ENCODE peak calls at places on chromosomes 13 and 19, in six cellular contexts. Y is fibroblast of the aortic adventitia, W is heart right ventricle, R is IMR-90, B is uterus, X is fibroblast of lung. Q is an unnamed sample.

GRCh38 chr13:29607465-29607864 is 12.0 kb upstream of the SLC7A1 start:
- DNase-seq in Y (peak; percentile 26), W (no peak), R (peak; percentile 27), B (no peak), X (peak; percentile 57), Q (no peak)

GRCh38 chr19:3983936-3984583 is 1.2 kb downstream of the EEF2 start:
- DNase-seq in Y (peak; percentile 47), W (no peak), R (peak; percentile 47), B (no peak), X (peak; percentile 36), Q (no peak)

GRCh38 chr13:56558698-56559320 is 581.9 kb upstream of the PRR20A start:
- DNase-seq in Y (no peak), W (no peak), R (no peak), B (no peak), X (no peak), Q (no peak)

GRCh38 chr13:85266771-85267170 is 532.4 kb downstream of the SLITRK6 start:
- DNase-seq in Y (no peak), W (no peak), R (no peak), B (no peak), X (no peak), Q (no peak)

GRCh38 chr13:34678154-34678553 is 263.9 kb upstream of the NBEA start:
- DNase-seq in Y (peak; percentile 2), W (no peak), R (no peak), B (no peak), X (peak; percentile 60), Q (no peak)

GRCh38 chr19:8558325-8558724 is 18.9 kb downstream of the MYO1F start:
- DNase-seq in Y (no peak), W (no peak), R (no peak), B (no peak), X (no peak), Q (no peak)

GRCh38 chr13:95714142-95714832 is 37.3 kb downstream of the DNAJC3 start:
- DNase-seq in Y (peak; percentile 62), W (no peak), R (peak; percentile 89), B (no peak), X (peak; percentile 83), Q (no peak)

GRCh38 chr13:46551410-46552301 is 1.3 kb upstream of the LRCH1 start:
- DNase-seq in Y (peak; percentile 78), W (peak; percentile 86), R (peak; percentile 75), B (peak; percentile 78), X (peak; percentile 72), Q (peak; percentile 56)

GRCh38 chr13:91652389-91652788 is 254.0 kb downstream of the GPC5 start:
- DNase-seq in Y (no peak), W (no peak), R (peak; percentile 28), B (no peak), X (no peak), Q (no peak)

GRCh38 chr19:39864118-39864517 is 17.9 kb upstream of the FBL start:
- DNase-seq in Y (no peak), W (no peak), R (no peak), B (no peak), X (no peak), Q (no peak)

GRCh38 chr13:114017028-114017630 is 43.3 kb upstream of the C13orf46 start:
- DNase-seq in Y (peak; percentile 50), W (peak; percentile 14), R (peak; percentile 42), B (no peak), X (peak; percentile 42), Q (no peak)

GRCh38 chr19:17794731-17795494 is at the start of gene B3GNT3:
- DNase-seq in Y (no peak), W (peak; percentile 34), R (no peak), B (no peak), X (no peak), Q (no peak)

GRCh38 chr19:22491746-22492145 is 69.6 kb upstream of the ZNF98 start:
- DNase-seq in Y (no peak), W (no peak), R (no peak), B (no peak), X (no peak), Q (no peak)

GRCh38 chr19:7196721-7197168 is 97.5 kb downstream of the INSR start:
- DNase-seq in Y (peak; percentile 61), W (no peak), R (no peak), B (no peak), X (no peak), Q (no peak)

GRCh38 chr13:85737952-85738351 is 61.3 kb downstream of the SLITRK6 start:
- DNase-seq in Y (no peak), W (no peak), R (no peak), B (no peak), X (no peak), Q (no peak)

GRCh38 chr19:45404557-45405434 is at the start of gene PPP1R13L:
- DNase-seq in Y (peak; percentile 63), W (peak; percentile 87), R (peak; percentile 56), B (peak; percentile 75), X (peak; percentile 82), Q (no peak)

GRCh38 chr13:48975101-48975925 is at the start of gene FNDC3A:
- DNase-seq in Y (peak; percentile 66), W (peak; percentile 83), R (peak; percentile 64), B (peak; percentile 75), X (peak; percentile 71), Q (peak; percentile 36)

GRCh38 chr13:113629814-113630213 is 28.2 kb downstream of the ATP4B start:
- DNase-seq in Y (no peak), W (peak; percentile 2), R (no peak), B (no peak), X (no peak), Q (no peak)

GRCh38 chr19:19571387-19571786 is 33.3 kb downstream of the CILP2 start:
- DNase-seq in Y (no peak), W (no peak), R (no peak), B (no peak), X (no peak), Q (no peak)

GRCh38 chr19:34241513-34242337 is 12.6 kb upstream of the GARRE1 start:
- DNase-seq in Y (no peak), W (no peak), R (no peak), B (no peak), X (no peak), Q (no peak)

GRCh38 chr19:17513801-17514200 is 2.4 kb downstream of the PGLS start:
- DNase-seq in Y (no peak), W (no peak), R (no peak), B (no peak), X (peak; percentile 65), Q (no peak)

GRCh38 chr13:97257800-97258799 is 36.0 kb downstream of the MBNL2 start:
- DNase-seq in Y (peak; percentile 92), W (peak; percentile 47), R (peak; percentile 90), B (peak; percentile 75), X (peak; percentile 96), Q (peak; percentile 54)

GRCh38 chr13:41308241-41308640 is 2.8 kb upstream of the NAA16 start:
- DNase-seq in Y (no peak), W (no peak), R (no peak), B (no peak), X (peak; percentile 20), Q (no peak)

GRCh38 chr13:111846396-111847174 is 220.4 kb upstream of the SOX1 start:
- DNase-seq in Y (no peak), W (no peak), R (no peak), B (no peak), X (no peak), Q (no peak)

GRCh38 chr13:66296875-66297274 is 933.3 kb downstream of the PCDH9 start:
- DNase-seq in Y (no peak), W (no peak), R (no peak), B (no peak), X (no peak), Q (no peak)

GRCh38 chr19:55080121-55080914 is 4.6 kb downstream of the EPS8L1 start:
- DNase-seq in Y (peak; percentile 41), W (peak; percentile 75), R (peak; percentile 55), B (peak; percentile 44), X (peak; percentile 47), Q (no peak)

GRCh38 chr19:7600721-7601120 is 5.1 kb downstream of the CAMSAP3 start:
- DNase-seq in Y (no peak), W (no peak), R (no peak), B (no peak), X (no peak), Q (no peak)

GRCh38 chr13:34391071-34391470 is 551.0 kb upstream of the NBEA start:
- DNase-seq in Y (peak; percentile 43), W (no peak), R (peak; percentile 5), B (no peak), X (peak; percentile 83), Q (peak; percentile 39)

GRCh38 chr13:73809561-73809960 is 324.6 kb downstream of the KLF12 start:
- DNase-seq in Y (peak; percentile 20), W (no peak), R (peak; percentile 87), B (no peak), X (peak; percentile 77), Q (no peak)

GRCh38 chr13:50170447-50171037 is 155.3 kb downstream of the KCNRG start:
- DNase-seq in Y (peak; percentile 71), W (no peak), R (peak; percentile 21), B (no peak), X (no peak), Q (no peak)
- TF ChIP-seq CTCF in Y (peak; percentile 59), W (peak; percentile 54), R (peak; percentile 40), B (peak; percentile 30), X (no peak), Q (no peak)

DNA sequence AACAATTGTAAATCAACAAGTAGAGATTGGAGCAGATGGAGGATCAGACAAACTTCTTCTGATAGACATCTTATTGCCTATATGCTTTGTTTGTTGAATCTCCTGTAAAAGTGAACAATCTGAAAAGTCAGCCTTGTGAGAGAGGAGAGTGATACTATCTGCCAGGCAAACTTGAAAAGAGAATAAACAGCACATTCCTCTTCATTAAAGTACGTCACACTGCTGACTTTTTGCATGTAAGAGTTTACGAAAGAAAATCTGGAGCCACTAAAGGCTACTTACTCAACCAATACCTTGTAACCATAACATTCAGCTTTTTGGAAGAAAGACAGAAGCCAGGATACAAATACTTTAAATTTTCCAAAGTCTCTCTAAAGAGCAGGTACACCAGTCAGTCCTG is 42.5 kb downstream of the EDNRB start:
- DNase-seq in Y (peak; percentile 70), W (no peak), R (peak; percentile 90), B (no peak), X (peak; percentile 22), Q (no peak)
- H3K4me3 ChIP-seq in Y (no peak overlapping the region), W (no peak overlapping the region), R (no peak overlapping the region), B (no peak overlapping the region), X (no peak overlapping the region), Q (no peak overlapping the region)

GRCh38 chr19:10855879-10856522 is 7.8 kb downstream of the C19orf38 start:
- DNase-seq in Y (no peak), W (no peak), R (no peak), B (no peak), X (no peak), Q (no peak)
- TF ChIP-seq CTCF in Y (peak; percentile 55), W (peak; percentile 32), R (peak; percentile 39), B (no peak), X (peak; percentile 32), Q (peak; percentile 62)

GRCh38 chr19:30227661-30228112 is 144.5 kb upstream of the ZNF536 start:
- DNase-seq in Y (peak; percentile 17), W (peak; percentile 67), R (peak; percentile 24), B (peak; percentile 22), X (peak; percentile 59), Q (no peak)

GRCh38 chr19:30231408-30232318 is 140.5 kb upstream of the ZNF536 start:
- DNase-seq in Y (no peak), W (no peak), R (no peak), B (no peak), X (no peak), Q (no peak)

GRCh38 chr19:30228726-30229523 is 143.3 kb upstream of the ZNF536 start:
- DNase-seq in Y (peak; percentile 4), W (no peak), R (peak; percentile 6), B (no peak), X (no peak), Q (no peak)

GRCh38 chr19:30228113-30228725 is 144.0 kb upstream of the ZNF536 start:
- DNase-seq in Y (no peak), W (no peak), R (no peak), B (no peak), X (no peak), Q (no peak)

GRCh38 chr19:30229524-30230174 is 142.5 kb upstream of the ZNF536 start:
- DNase-seq in Y (no peak), W (no peak), R (peak; percentile 4), B (no peak), X (no peak), Q (no peak)
- H3K4me3 ChIP-seq in Y (no peak overlapping the region), W (peak overlapping the region; percentile 61), R (no peak overlapping the region), B (no peak overlapping the region), X (no peak overlapping the region), Q (no peak overlapping the region)

Q was measured in HFF-Myc.